ENCODE peak calls at places on chromosomes 4 and X, in nine cellular contexts. One of them, this sample, is unnamed.

GRCh38 chr4:81648576-81649272 is 177.0 kb upstream of the RASGEF1B start:
- DNase-seq in A549: no peak
- DNase-seq in IMR-90: no peak
- DNase-seq in H9: no peak
- DNase-seq in activated B cell treated with CpG ODN at 0.5 μM for 24 hours: no peak
- DNase-seq in progenitor cell of endocrine pancreas: no peak
- DNase-seq in Calu3: no peak
- DNase-seq in OCI-LY7: peak; percentile 88
- DNase-seq in CD14-positive monocyte: no peak
- DNase-seq in this sample: no peak

GRCh38 chrX:41692162-41692749 is 3.5 kb downstream of the GPR34 start:
- DNase-seq in A549: no peak
- DNase-seq in IMR-90: peak; percentile 11
- DNase-seq in H9: no peak
- DNase-seq in activated B cell treated with CpG ODN at 0.5 μM for 24 hours: no peak
- DNase-seq in progenitor cell of endocrine pancreas: no peak
- DNase-seq in Calu3: no peak
- DNase-seq in OCI-LY7: no peak
- DNase-seq in CD14-positive monocyte: no peak
- DNase-seq in this sample: no peak

GRCh38 chr4:70714488-70714887 is 7.3 kb upstream of the RUFY3 start:
- DNase-seq in A549: no peak
- DNase-seq in IMR-90: no peak
- DNase-seq in H9: no peak
- DNase-seq in activated B cell treated with CpG ODN at 0.5 μM for 24 hours: no peak
- DNase-seq in progenitor cell of endocrine pancreas: no peak
- DNase-seq in Calu3: no peak
- DNase-seq in OCI-LY7: no peak
- DNase-seq in CD14-positive monocyte: no peak
- DNase-seq in this sample: no peak

GRCh38 chr4:108425988-108426387 is 194.4 kb upstream of the RPL34 start:
- DNase-seq in A549: no peak
- DNase-seq in IMR-90: peak; percentile 94
- DNase-seq in H9: no peak
- DNase-seq in activated B cell treated with CpG ODN at 0.5 μM for 24 hours: no peak
- DNase-seq in progenitor cell of endocrine pancreas: no peak
- DNase-seq in Calu3: no peak
- DNase-seq in OCI-LY7: no peak
- DNase-seq in CD14-positive monocyte: no peak
- DNase-seq in this sample: no peak

GRCh38 chr4:8547108-8547911 is 32.9 kb upstream of the GPR78 start:
- DNase-seq in A549: peak; percentile 35
- DNase-seq in IMR-90: peak; percentile 51
- DNase-seq in H9: peak; percentile 75
- DNase-seq in activated B cell treated with CpG ODN at 0.5 μM for 24 hours: no peak
- DNase-seq in progenitor cell of endocrine pancreas: no peak
- DNase-seq in Calu3: no peak
- DNase-seq in OCI-LY7: peak; percentile 5
- DNase-seq in CD14-positive monocyte: no peak
- DNase-seq in this sample: peak; percentile 39

GRCh38 chr4:140755811-140756291 is 334 bp downstream of the TBC1D9 start:
- DNase-seq in A549: peak; percentile 41
- DNase-seq in IMR-90: peak; percentile 46
- DNase-seq in H9: peak; percentile 48
- DNase-seq in activated B cell treated with CpG ODN at 0.5 μM for 24 hours: peak; percentile 73
- DNase-seq in progenitor cell of endocrine pancreas: peak; percentile 46
- DNase-seq in Calu3: peak; percentile 28
- DNase-seq in OCI-LY7: peak; percentile 71
- DNase-seq in CD14-positive monocyte: peak; percentile 51
- DNase-seq in this sample: peak; percentile 64

GRCh38 chrX:25019707-25020390 is 4.1 kb upstream of the ARX start:
- DNase-seq in A549: no peak
- DNase-seq in IMR-90: no peak
- DNase-seq in H9: no peak
- DNase-seq in activated B cell treated with CpG ODN at 0.5 μM for 24 hours: no peak
- DNase-seq in progenitor cell of endocrine pancreas: no peak
- DNase-seq in Calu3: no peak
- DNase-seq in OCI-LY7: no peak
- DNase-seq in CD14-positive monocyte: no peak
- DNase-seq in this sample: no peak

GRCh38 chr4:124910327-124910726 is 197.8 kb upstream of the ANKRD50 start:
- DNase-seq in A549: no peak
- DNase-seq in IMR-90: no peak
- DNase-seq in H9: no peak
- DNase-seq in activated B cell treated with CpG ODN at 0.5 μM for 24 hours: no peak
- DNase-seq in progenitor cell of endocrine pancreas: no peak
- DNase-seq in Calu3: no peak
- DNase-seq in OCI-LY7: no peak
- DNase-seq in CD14-positive monocyte: no peak
- DNase-seq in this sample: no peak

GRCh38 chr4:152957437-152958185 is 21.5 kb downstream of the FHDC1 start:
- DNase-seq in A549: peak; percentile 6
- DNase-seq in IMR-90: no peak
- DNase-seq in H9: no peak
- DNase-seq in activated B cell treated with CpG ODN at 0.5 μM for 24 hours: no peak
- DNase-seq in progenitor cell of endocrine pancreas: no peak
- DNase-seq in Calu3: peak; percentile 14
- DNase-seq in OCI-LY7: no peak
- DNase-seq in CD14-positive monocyte: no peak
- DNase-seq in this sample: no peak

GRCh38 chr4:141435446-141436225 is 200.7 kb upstream of the IL15 start:
- DNase-seq in A549: no peak
- DNase-seq in IMR-90: no peak
- DNase-seq in H9: no peak
- DNase-seq in activated B cell treated with CpG ODN at 0.5 μM for 24 hours: no peak
- DNase-seq in progenitor cell of endocrine pancreas: no peak
- DNase-seq in Calu3: no peak
- DNase-seq in OCI-LY7: no peak
- DNase-seq in CD14-positive monocyte: no peak
- DNase-seq in this sample: no peak

GRCh38 chr4:40916880-40917279 is 167.1 kb downstream of the NSUN7 start:
- DNase-seq in A549: peak; percentile 38
- DNase-seq in IMR-90: no peak
- DNase-seq in H9: peak; percentile 82
- DNase-seq in activated B cell treated with CpG ODN at 0.5 μM for 24 hours: no peak
- DNase-seq in progenitor cell of endocrine pancreas: no peak
- DNase-seq in Calu3: peak; percentile 51
- DNase-seq in OCI-LY7: peak; percentile 41
- DNase-seq in CD14-positive monocyte: no peak
- DNase-seq in this sample: peak; percentile 22

GRCh38 chrX:97740886-97741285 is 857.2 kb downstream of the RPA4 start:
- DNase-seq in A549: no peak
- DNase-seq in IMR-90: no peak
- DNase-seq in H9: no peak
- DNase-seq in activated B cell treated with CpG ODN at 0.5 μM for 24 hours: no peak
- DNase-seq in progenitor cell of endocrine pancreas: no peak
- DNase-seq in Calu3: no peak
- DNase-seq in OCI-LY7: no peak
- DNase-seq in CD14-positive monocyte: no peak
- DNase-seq in this sample: no peak

GRCh38 chr4:182862921-182863320 is 54.3 kb downstream of the DCTD start:
- DNase-seq in A549: no peak
- DNase-seq in IMR-90: no peak
- DNase-seq in H9: peak; percentile 47
- DNase-seq in activated B cell treated with CpG ODN at 0.5 μM for 24 hours: no peak
- DNase-seq in progenitor cell of endocrine pancreas: no peak
- DNase-seq in Calu3: no peak
- DNase-seq in OCI-LY7: no peak
- DNase-seq in CD14-positive monocyte: no peak
- DNase-seq in this sample: no peak

GRCh38 chrX:155888139-155888538 is 7.0 kb downstream of the VAMP7 start:
- DNase-seq in A549: peak; percentile 60
- DNase-seq in IMR-90: peak; percentile 87
- DNase-seq in H9: no peak
- DNase-seq in activated B cell treated with CpG ODN at 0.5 μM for 24 hours: no peak
- DNase-seq in progenitor cell of endocrine pancreas: no peak
- DNase-seq in Calu3: peak; percentile 3
- DNase-seq in OCI-LY7: no peak
- DNase-seq in CD14-positive monocyte: no peak
- DNase-seq in this sample: no peak

GRCh38 chr4:55364691-55365346 is 18.8 kb downstream of the SRD5A3 start:
- DNase-seq in A549: no peak
- DNase-seq in IMR-90: no peak
- DNase-seq in H9: no peak
- DNase-seq in activated B cell treated with CpG ODN at 0.5 μM for 24 hours: no peak
- DNase-seq in progenitor cell of endocrine pancreas: no peak
- DNase-seq in Calu3: no peak
- DNase-seq in OCI-LY7: no peak
- DNase-seq in CD14-positive monocyte: no peak
- DNase-seq in this sample: peak; percentile 46

GRCh38 chr4:27318740-27319139 is 458.1 kb downstream of the STIM2 start:
- DNase-seq in A549: peak; percentile 15
- DNase-seq in IMR-90: peak; percentile 17
- DNase-seq in H9: peak; percentile 80
- DNase-seq in activated B cell treated with CpG ODN at 0.5 μM for 24 hours: no peak
- DNase-seq in progenitor cell of endocrine pancreas: no peak
- DNase-seq in Calu3: peak; percentile 55
- DNase-seq in OCI-LY7: peak; percentile 43
- DNase-seq in CD14-positive monocyte: no peak
- DNase-seq in this sample: peak; percentile 46

GRCh38 chr4:56637791-56638190 is 43.3 kb downstream of the HOPX start:
- DNase-seq in A549: no peak
- DNase-seq in IMR-90: no peak
- DNase-seq in H9: no peak
- DNase-seq in activated B cell treated with CpG ODN at 0.5 μM for 24 hours: no peak
- DNase-seq in progenitor cell of endocrine pancreas: no peak
- DNase-seq in Calu3: no peak
- DNase-seq in OCI-LY7: no peak
- DNase-seq in CD14-positive monocyte: no peak
- DNase-seq in this sample: no peak

GRCh38 chrX:133546441-133546840 is 131.2 kb upstream of the GPC4 start:
- DNase-seq in A549: no peak
- DNase-seq in IMR-90: no peak
- DNase-seq in H9: no peak
- DNase-seq in activated B cell treated with CpG ODN at 0.5 μM for 24 hours: no peak
- DNase-seq in progenitor cell of endocrine pancreas: no peak
- DNase-seq in Calu3: no peak
- DNase-seq in OCI-LY7: no peak
- DNase-seq in CD14-positive monocyte: no peak
- DNase-seq in this sample: no peak

DNA sequence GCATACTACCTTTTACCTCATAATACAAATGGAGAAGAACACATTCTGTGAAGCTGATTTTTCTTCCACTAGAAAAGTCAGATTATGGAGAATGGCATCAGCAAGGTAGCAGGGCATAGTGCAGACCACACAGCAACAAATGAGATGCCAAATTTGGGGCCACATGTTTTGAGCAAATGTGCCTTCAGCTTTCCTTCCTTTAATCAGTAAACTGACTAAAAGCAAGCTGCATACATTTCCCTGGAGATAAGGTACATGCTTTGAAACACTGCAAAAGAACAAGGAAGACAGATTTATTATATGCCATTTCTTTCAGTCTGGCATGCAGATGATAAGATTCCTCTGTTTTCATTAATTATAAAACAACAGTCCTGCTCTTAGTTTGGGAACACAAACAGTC is 67.1 kb upstream of the GUCY1A1 start:
- DNase-seq in A549: no peak
- DNase-seq in IMR-90: no peak
- DNase-seq in H9: no peak
- DNase-seq in activated B cell treated with CpG ODN at 0.5 μM for 24 hours: no peak
- DNase-seq in progenitor cell of endocrine pancreas: no peak
- DNase-seq in Calu3: no peak
- DNase-seq in OCI-LY7: no peak
- DNase-seq in CD14-positive monocyte: no peak
- DNase-seq in this sample: no peak
- TF ChIP-seq CTCF in A549: no peak
- TF ChIP-seq CTCF in IMR-90: no peak
- TF ChIP-seq CTCF in H9: no peak
- TF ChIP-seq CTCF in activated B cell treated with CpG ODN at 0.5 μM for 24 hours: no peak
- TF ChIP-seq CTCF in progenitor cell of endocrine pancreas: no peak
- TF ChIP-seq CTCF in Calu3: no peak
- TF ChIP-seq CTCF in OCI-LY7: no peak
- TF ChIP-seq CTCF in CD14-positive monocyte: no peak
- TF ChIP-seq CTCF in this sample: no peak

GRCh38 chrX:108224727-108225455 is 133.3 kb downstream of the ATG4A start:
- DNase-seq in A549: peak; percentile 38
- DNase-seq in IMR-90: peak; percentile 31
- DNase-seq in H9: peak; percentile 52
- DNase-seq in activated B cell treated with CpG ODN at 0.5 μM for 24 hours: no peak
- DNase-seq in progenitor cell of endocrine pancreas: peak; percentile 14
- DNase-seq in Calu3: peak; percentile 9
- DNase-seq in OCI-LY7: peak; percentile 12
- DNase-seq in CD14-positive monocyte: no peak
- DNase-seq in this sample: peak; percentile 10
- TF ChIP-seq CTCF in A549: peak; percentile 70
- TF ChIP-seq CTCF in IMR-90: peak; percentile 59
- TF ChIP-seq CTCF in H9: peak; percentile 78
- TF ChIP-seq CTCF in activated B cell treated with CpG ODN at 0.5 μM for 24 hours: no peak
- TF ChIP-seq CTCF in progenitor cell of endocrine pancreas: peak; percentile 82
- TF ChIP-seq CTCF in Calu3: peak; percentile 43
- TF ChIP-seq CTCF in OCI-LY7: peak; percentile 68
- TF ChIP-seq CTCF in CD14-positive monocyte: peak; percentile 33
- TF ChIP-seq CTCF in this sample: peak; percentile 59

GRCh38 chr4:4387531-4388311 is 819 bp downstream of the NSG1 start:
- DNase-seq in A549: no peak
- DNase-seq in IMR-90: no peak
- DNase-seq in H9: no peak
- DNase-seq in activated B cell treated with CpG ODN at 0.5 μM for 24 hours: no peak
- DNase-seq in progenitor cell of endocrine pancreas: no peak
- DNase-seq in Calu3: no peak
- DNase-seq in OCI-LY7: peak; percentile 32
- DNase-seq in CD14-positive monocyte: no peak
- DNase-seq in this sample: no peak
- TF ChIP-seq CTCF in A549: no peak
- TF ChIP-seq CTCF in IMR-90: no peak
- TF ChIP-seq CTCF in H9: no peak
- TF ChIP-seq CTCF in activated B cell treated with CpG ODN at 0.5 μM for 24 hours: no peak
- TF ChIP-seq CTCF in progenitor cell of endocrine pancreas: no peak
- TF ChIP-seq CTCF in Calu3: no peak
- TF ChIP-seq CTCF in OCI-LY7: no peak
- TF ChIP-seq CTCF in CD14-positive monocyte: no peak
- TF ChIP-seq CTCF in this sample: no peak

GRCh38 chr4:38693531-38693930 is 29.5 kb downstream of the KLF3 start:
- DNase-seq in A549: no peak
- DNase-seq in IMR-90: no peak
- DNase-seq in H9: no peak
- DNase-seq in activated B cell treated with CpG ODN at 0.5 μM for 24 hours: no peak
- DNase-seq in progenitor cell of endocrine pancreas: no peak
- DNase-seq in Calu3: no peak
- DNase-seq in OCI-LY7: no peak
- DNase-seq in CD14-positive monocyte: no peak
- DNase-seq in this sample: no peak

GRCh38 chr4:38694330-38694729 is 30.3 kb downstream of the KLF3 start:
- DNase-seq in A549: no peak
- DNase-seq in IMR-90: no peak
- DNase-seq in H9: no peak
- DNase-seq in activated B cell treated with CpG ODN at 0.5 μM for 24 hours: no peak
- DNase-seq in progenitor cell of endocrine pancreas: no peak
- DNase-seq in Calu3: no peak
- DNase-seq in OCI-LY7: no peak
- DNase-seq in CD14-positive monocyte: no peak
- DNase-seq in this sample: no peak

GRCh38 chr4:38695844-38696243 is 31.8 kb downstream of the KLF3 start:
- DNase-seq in A549: no peak
- DNase-seq in IMR-90: no peak
- DNase-seq in H9: no peak
- DNase-seq in activated B cell treated with CpG ODN at 0.5 μM for 24 hours: no peak
- DNase-seq in progenitor cell of endocrine pancreas: no peak
- DNase-seq in Calu3: no peak
- DNase-seq in OCI-LY7: no peak
- DNase-seq in CD14-positive monocyte: no peak
- DNase-seq in this sample: no peak

GRCh38 chr4:38699112-38699511 is 35.1 kb downstream of the KLF3 start:
- DNase-seq in A549: no peak
- DNase-seq in IMR-90: no peak
- DNase-seq in H9: no peak
- DNase-seq in activated B cell treated with CpG ODN at 0.5 μM for 24 hours: no peak
- DNase-seq in progenitor cell of endocrine pancreas: no peak
- DNase-seq in Calu3: no peak
- DNase-seq in OCI-LY7: no peak
- DNase-seq in CD14-positive monocyte: no peak
- DNase-seq in this sample: no peak

GRCh38 chr4:38696697-38697096 is 32.7 kb downstream of the KLF3 start:
- DNase-seq in A549: no peak
- DNase-seq in IMR-90: no peak
- DNase-seq in H9: no peak
- DNase-seq in activated B cell treated with CpG ODN at 0.5 μM for 24 hours: no peak
- DNase-seq in progenitor cell of endocrine pancreas: no peak
- DNase-seq in Calu3: no peak
- DNase-seq in OCI-LY7: no peak
- DNase-seq in CD14-positive monocyte: no peak
- DNase-seq in this sample: no peak
- TF ChIP-seq CTCF in A549: no peak
- TF ChIP-seq CTCF in IMR-90: no peak
- TF ChIP-seq CTCF in H9: no peak
- TF ChIP-seq CTCF in activated B cell treated with CpG ODN at 0.5 μM for 24 hours: no peak
- TF ChIP-seq CTCF in progenitor cell of endocrine pancreas: no peak
- TF ChIP-seq CTCF in Calu3: no peak
- TF ChIP-seq CTCF in OCI-LY7: no peak
- TF ChIP-seq CTCF in CD14-positive monocyte: no peak
- TF ChIP-seq CTCF in this sample: no peak